ENCODE peak calls at places on chromosomes 16 and 17, in ten cellular contexts. Q is mammary epithelial cell; J is CD8-positive, alpha-beta T cell; W is lower lobe of right lung; R is heart right ventricle; L is esophagus squamous epithelium; B is cardiac muscle cell; I is psoas muscle; C is pancreas; X is transverse colon. S is an unnamed sample.

GRCh38 chr17:42779942-42780815 is at the start of gene WNK4:
- DNase-seq in Q (no peak), J (no peak), W (no peak), R (no peak), L (no peak), B (peak; percentile 46), I (no peak), C (no peak), X (peak; percentile 77), S (no peak)

GRCh38 chr17:70195091-70195490 is 25.8 kb downstream of the KCNJ2 start:
- DNase-seq in Q (no peak), J (no peak), W (no peak), R (no peak), L (no peak), B (no peak), I (no peak), C (no peak), X (no peak), S (no peak)

GRCh38 chr16:11035096-11035495 is 90.7 kb downstream of the CLEC16A start:
- DNase-seq in Q (no peak), J (no peak), W (no peak), R (no peak), L (no peak), B (no peak), I (no peak), C (no peak), X (no peak), S (no peak)

GRCh38 chr16:49756971-49757743 is 98.8 kb downstream of the ZNF423 start:
- DNase-seq in Q (no peak), J (no peak), W (no peak), R (no peak), L (no peak), B (no peak), I (no peak), C (no peak), X (no peak), S (peak; percentile 58)

GRCh38 chr17:17151962-17152361 is 54.2 kb downstream of the PLD6 start:
- DNase-seq in Q (peak; percentile 89), J (no peak), W (peak; percentile 70), R (peak; percentile 85), L (no peak), B (no peak), I (peak; percentile 97), C (peak; percentile 46), X (peak; percentile 63), S (peak; percentile 92)

GRCh38 chr17:5127910-5128309 is 12.1 kb downstream of the USP6 start:
- DNase-seq in Q (no peak), J (no peak), W (no peak), R (no peak), L (no peak), B (no peak), I (no peak), C (no peak), X (no peak), S (no peak)

GRCh38 chr17:6989779-6990178 is 6.1 kb upstream of the ALOX12 start:
- DNase-seq in Q (peak; percentile 49), J (no peak), W (no peak), R (no peak), L (no peak), B (no peak), I (no peak), C (no peak), X (no peak), S (no peak)

GRCh38 chr17:70929226-70929625 is 759.9 kb downstream of the KCNJ2 start:
- DNase-seq in Q (no peak), J (no peak), W (no peak), R (no peak), L (no peak), B (no peak), I (no peak), C (no peak), X (no peak), S (no peak)

GRCh38 chr17:11121680-11122079 is 119.3 kb upstream of the SHISA6 start:
- DNase-seq in Q (no peak), J (no peak), W (no peak), R (no peak), L (no peak), B (no peak), I (no peak), C (no peak), X (no peak), S (no peak)
- H3K36me3 ChIP-seq in Q (no peaks in the 10 kb centered on the region), J (no peaks in the 10 kb centered on the region), W (no peaks in the 10 kb centered on the region), R (no peaks in the 10 kb centered on the region), L (no peaks in the 10 kb centered on the region), B (no peaks in the 10 kb centered on the region), I (no peaks in the 10 kb centered on the region), C (no peaks in the 10 kb centered on the region), X (no peaks in the 10 kb centered on the region), S (no peaks in the 10 kb centered on the region)

GRCh38 chr17:39928868-39929651 is 1.5 kb downstream of the LRRC3C start:
- DNase-seq in Q (peak; percentile 92), J (no peak), W (no peak), R (no peak), L (no peak), B (no peak), I (no peak), C (no peak), X (no peak), S (peak; percentile 79)

GRCh38 chr17:39926588-39927100 is 757 bp downstream of the ORMDL3 start:
- DNase-seq in Q (peak; percentile 44), J (peak; percentile 39), W (peak; percentile 68), R (no peak), L (no peak), B (peak; percentile 33), I (no peak), C (peak; percentile 76), X (peak; percentile 60), S (peak; percentile 14)

GRCh38 chr17:39929657-39930407 is 2.3 kb downstream of the LRRC3C start:
- DNase-seq in Q (peak; percentile 58), J (no peak), W (no peak), R (no peak), L (no peak), B (no peak), I (no peak), C (no peak), X (no peak), S (peak; percentile 63)

GRCh38 chr17:39927101-39927927 is at the start of the genes LRRC3C and ORMDL3:
- DNase-seq in Q (peak; percentile 89), J (peak; percentile 80), W (peak; percentile 95), R (peak; percentile 95), L (peak; percentile 53), B (peak; percentile 95), I (peak; percentile 97), C (peak; percentile 96), X (peak; percentile 96), S (peak; percentile 88)

DNA sequence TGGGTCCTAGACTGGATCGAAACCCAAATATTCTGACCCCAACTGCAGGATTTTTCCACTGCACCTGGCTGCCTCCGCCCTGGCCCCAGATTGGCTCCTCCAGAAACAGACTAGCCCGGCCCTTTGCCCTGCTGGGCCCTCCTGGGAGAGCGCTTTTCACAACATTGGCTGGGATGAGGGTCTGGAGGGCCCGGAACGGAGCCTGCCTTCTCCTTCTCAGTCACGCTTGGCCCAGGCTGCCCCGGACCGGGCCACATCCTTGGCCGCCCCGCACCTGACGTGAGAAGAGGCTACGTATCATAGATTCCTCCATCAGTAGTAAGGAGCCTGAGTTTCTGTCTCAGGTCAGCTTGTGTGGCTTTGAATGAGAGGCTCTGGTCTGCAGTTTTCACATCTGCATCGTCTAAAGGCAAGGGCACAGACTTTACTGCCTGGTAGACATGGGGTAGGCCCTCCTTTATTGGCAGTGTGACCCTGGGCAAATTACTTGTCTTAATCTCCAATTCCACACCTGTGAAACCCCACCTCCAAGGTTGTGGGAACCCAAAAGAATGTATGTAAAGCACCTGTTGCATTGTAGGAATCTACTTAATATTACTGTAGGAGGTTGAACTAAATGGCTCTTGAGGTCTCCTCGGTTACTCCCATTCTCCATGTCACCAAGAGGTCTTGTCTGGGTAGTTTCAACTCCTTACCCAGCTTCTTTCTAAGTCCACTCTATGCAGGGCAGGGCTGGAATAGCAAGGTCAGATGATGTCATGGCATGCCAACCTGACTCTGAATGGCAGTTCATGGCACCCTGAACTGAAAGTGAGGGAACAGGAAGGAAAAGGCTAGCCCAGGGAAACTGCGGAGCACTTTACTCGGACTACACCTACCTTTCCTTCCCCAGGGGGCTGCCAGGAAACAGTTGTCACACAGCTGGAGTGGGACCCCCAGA is 666 bp downstream of the LRRC3C start:
- DNase-seq in Q (no peak), J (no peak), W (peak; percentile 71), R (peak; percentile 56), L (no peak), B (peak; percentile 45), I (peak; percentile 74), C (peak; percentile 51), X (peak; percentile 46), S (peak; percentile 3)
- H3K4me3 ChIP-seq in Q (peak overlapping the region; percentile 40), J (peak overlapping the region; percentile 90), W (peak overlapping the region; percentile 87), R (peak overlapping the region; percentile 70), L (peak overlapping the region; percentile 86), B (peak overlapping the region; percentile 94), I (peak overlapping the region; percentile 84), C (peak overlapping the region; percentile 78), X (peak overlapping the region; percentile 79), S (peak overlapping the region; percentile 82)

GRCh38 chr17:58205936-58206335 is 13.1 kb downstream of the MKS1 start:
- DNase-seq in Q (no peak), J (no peak), W (no peak), R (no peak), L (no peak), B (no peak), I (no peak), C (no peak), X (no peak), S (no peak)

GRCh38 chr17:58207451-58207850 is 11.6 kb downstream of the MKS1 start:
- DNase-seq in Q (no peak), J (no peak), W (no peak), R (no peak), L (no peak), B (no peak), I (no peak), C (no peak), X (no peak), S (no peak)

GRCh38 chr17:58208344-58208743 is 10.7 kb downstream of the MKS1 start:
- DNase-seq in Q (no peak), J (no peak), W (no peak), R (no peak), L (no peak), B (no peak), I (no peak), C (no peak), X (no peak), S (no peak)

GRCh38 chr17:58215685-58216084 is 3.4 kb downstream of the MKS1 start:
- DNase-seq in Q (no peak), J (no peak), W (no peak), R (no peak), L (no peak), B (no peak), I (no peak), C (no peak), X (no peak), S (no peak)

DNA sequence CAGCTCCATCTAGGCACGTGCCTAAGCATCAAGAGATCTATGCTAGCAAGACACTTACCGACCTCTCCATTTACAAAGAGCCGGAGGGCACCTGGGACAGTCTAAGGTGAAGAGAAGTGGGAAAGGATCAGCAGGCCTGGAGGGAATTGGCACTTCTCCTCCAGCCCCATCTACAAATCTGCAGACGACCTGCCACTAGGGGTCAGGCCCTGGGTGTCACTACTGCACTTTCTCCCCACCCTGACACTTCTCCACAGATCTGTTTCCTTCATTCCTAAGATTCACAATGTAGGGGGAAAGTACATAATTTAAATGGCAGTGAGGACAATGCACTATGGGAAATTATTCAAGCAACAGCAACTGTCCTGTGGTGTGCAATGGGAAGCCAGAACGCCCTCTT is 8.1 kb downstream of the MKS1 start:
- DNase-seq in Q (no peak), J (no peak), W (no peak), R (no peak), L (no peak), B (no peak), I (no peak), C (no peak), X (no peak), S (no peak)
- TF ChIP-seq CTCF in Q (peak; percentile 17), J (no peak), W (no peak), R (no peak), L (no peak), B (no peak), I (no peak), C (no peak), X (no peak), S (peak; percentile 33)

GRCh38 chr16:4654387-4654901 is 29.8 kb downstream of the MGRN1 start:
- DNase-seq in Q (no peak), J (no peak), W (peak; percentile 84), R (no peak), L (no peak), B (no peak), I (no peak), C (peak; percentile 31), X (no peak), S (no peak)
- H3K36me3 ChIP-seq in Q (peaks cover 7% of the 10 kb centered on the region), J (peaks cover 20% of the 10 kb centered on the region), W (peaks cover 91% of the 10 kb centered on the region), R (peaks cover 5% of the 10 kb centered on the region), L (peaks cover 25% of the 10 kb centered on the region), B (peaks cover 7% of the 10 kb centered on the region), I (peaks cover 4% of the 10 kb centered on the region), C (no peaks in the 10 kb centered on the region), X (peaks cover 23% of the 10 kb centered on the region), S (peaks cover 45% of the 10 kb centered on the region)

S was measured in brain microvascular endothelial cell.